ENCODE peak calls at places on chromosomes 11 and 22, in four cellular contexts. One of them, this sample, is unnamed.

GRCh38 chr11:109641549-109641948 is 219.6 kb downstream of the C11orf87 start:
- DNase-seq in HepG2: peak
- DNase-seq in H1: no peak
- DNase-seq in K562: no peak
- DNase-seq in this sample: no peak

GRCh38 chr22:50507421-50507990 is at the start of gene LMF2:
- DNase-seq in HepG2: peak
- DNase-seq in H1: no peak
- DNase-seq in K562: no peak
- DNase-seq in this sample: no peak

GRCh38 chr22:16917144-16918003 is 90.6 kb downstream of the GAB4 start:
- DNase-seq in HepG2: peak
- DNase-seq in H1: no peak
- DNase-seq in K562: peak
- DNase-seq in this sample: peak

GRCh38 chr11:61686469-61686868 is 6.3 kb downstream of the DAGLA start:
- DNase-seq in HepG2: no peak
- DNase-seq in H1: no peak
- DNase-seq in K562: no peak
- DNase-seq in this sample: no peak

GRCh38 chr11:111427471-111427912 is 48.4 kb upstream of the POU2AF1 start:
- DNase-seq in HepG2: peak
- DNase-seq in H1: no peak
- DNase-seq in K562: peak
- DNase-seq in this sample: no peak

GRCh38 chr11:75155570-75156422 is 4.9 kb downstream of the SLCO2B1 start:
- DNase-seq in HepG2: peak
- DNase-seq in H1: no peak
- DNase-seq in K562: peak
- DNase-seq in this sample: no peak

GRCh38 chr11:64036081-64037026 is 623 bp downstream of the FLRT1 start:
- DNase-seq in HepG2: no peak
- DNase-seq in H1: no peak
- DNase-seq in K562: peak
- DNase-seq in this sample: no peak

GRCh38 chr11:8261316-8261715 is 2.4 kb downstream of the LMO1 start:
- DNase-seq in HepG2: no peak
- DNase-seq in H1: no peak
- DNase-seq in K562: no peak
- DNase-seq in this sample: no peak

GRCh38 chr11:114745150-114745671 is 66.9 kb downstream of the NXPE2 start:
- DNase-seq in HepG2: no peak
- DNase-seq in H1: no peak
- DNase-seq in K562: no peak
- DNase-seq in this sample: no peak

GRCh38 chr11:1060410-1060809 is 14.3 kb upstream of the MUC2 start:
- DNase-seq in HepG2: no peak
- DNase-seq in H1: no peak
- DNase-seq in K562: no peak
- DNase-seq in this sample: no peak

GRCh38 chr22:22122348-22123117 is 122.1 kb upstream of the VPREB1 start:
- DNase-seq in HepG2: no peak
- DNase-seq in H1: no peak
- DNase-seq in K562: no peak
- DNase-seq in this sample: no peak

GRCh38 chr22:29195118-29195963 is 10.4 kb upstream of the EMID1 start:
- DNase-seq in HepG2: no peak
- DNase-seq in H1: no peak
- DNase-seq in K562: peak
- DNase-seq in this sample: no peak
- TF ChIP-seq GABPA in HepG2: no peak
- TF ChIP-seq GABPA in H1: no peak
- TF ChIP-seq GABPA in K562: peak
- TF ChIP-seq GABPA in this sample: no peak

GRCh38 chr22:45340323-45340722 is 30.6 kb downstream of the FAM118A start:
- DNase-seq in HepG2: no peak
- DNase-seq in H1: no peak
- DNase-seq in K562: no peak
- DNase-seq in this sample: no peak

GRCh38 chr22:45336971-45337431 is 27.3 kb downstream of the FAM118A start:
- DNase-seq in HepG2: no peak
- DNase-seq in H1: no peak
- DNase-seq in K562: no peak
- DNase-seq in this sample: no peak

GRCh38 chr22:45337536-45337935 is 27.8 kb downstream of the FAM118A start:
- DNase-seq in HepG2: no peak
- DNase-seq in H1: no peak
- DNase-seq in K562: no peak
- DNase-seq in this sample: no peak

GRCh38 chr22:45341503-45341902 is 31.8 kb downstream of the FAM118A start:
- DNase-seq in HepG2: no peak
- DNase-seq in H1: no peak
- DNase-seq in K562: no peak
- DNase-seq in this sample: no peak

GRCh38 chr22:45338795-45339194 is 29.1 kb downstream of the FAM118A start:
- DNase-seq in HepG2: no peak
- DNase-seq in H1: no peak
- DNase-seq in K562: no peak
- DNase-seq in this sample: no peak
- TF ChIP-seq BRCA1 in HepG2: no peak
- TF ChIP-seq BRCA1 in H1: no peak
- TF ChIP-seq BRCA1 in K562: no peak
- TF ChIP-seq BRCA1 in this sample: no peak

DNA sequence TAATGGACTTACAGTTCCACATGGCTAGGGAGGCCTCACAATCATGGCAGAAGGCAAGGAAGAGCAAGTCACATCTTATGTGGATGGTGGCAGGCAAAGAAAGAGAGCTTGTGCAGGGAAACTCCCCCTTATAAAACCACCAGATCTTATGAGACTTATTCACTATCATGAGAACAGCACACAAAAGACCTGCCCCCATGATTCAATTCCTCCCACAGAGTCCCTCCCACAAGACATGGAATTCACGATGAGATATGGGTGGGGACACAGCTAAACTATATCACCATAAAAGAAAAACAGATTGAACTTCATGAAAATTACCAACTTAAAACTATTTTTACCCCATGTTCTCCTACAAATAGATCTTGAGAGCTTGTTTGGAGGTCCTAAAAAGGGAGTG is 19.6 kb downstream of the ENTHD1 start:
- DNase-seq in HepG2: no peak
- DNase-seq in H1: no peak
- DNase-seq in K562: no peak
- DNase-seq in this sample: no peak
- TF ChIP-seq GABPA in HepG2: no peak
- TF ChIP-seq GABPA in H1: no peak
- TF ChIP-seq GABPA in K562: no peak
- TF ChIP-seq GABPA in this sample: no peak

GRCh38 chr11:120431633-120432032 is 79.9 kb upstream of the GRIK4 start:
- DNase-seq in HepG2: peak
- DNase-seq in H1: no peak
- DNase-seq in K562: peak
- DNase-seq in this sample: no peak
- TF ChIP-seq BRCA1 in HepG2: no peak
- TF ChIP-seq BRCA1 in H1: no peak
- TF ChIP-seq BRCA1 in K562: no peak
- TF ChIP-seq BRCA1 in this sample: no peak

GRCh38 chr11:44351898-44352498 is 42.1 kb upstream of the ALX4 start:
- DNase-seq in HepG2: no peak
- DNase-seq in H1: no peak
- DNase-seq in K562: peak
- DNase-seq in this sample: no peak

GRCh38 chr11:44351006-44351660 is 41.2 kb upstream of the ALX4 start:
- DNase-seq in HepG2: no peak
- DNase-seq in H1: no peak
- DNase-seq in K562: no peak
- DNase-seq in this sample: peak

GRCh38 chr11:44357734-44358133 is 47.8 kb upstream of the ALX4 start:
- DNase-seq in HepG2: no peak
- DNase-seq in H1: no peak
- DNase-seq in K562: no peak
- DNase-seq in this sample: no peak

GRCh38 chr11:44358713-44359112 is 48.8 kb upstream of the ALX4 start:
- DNase-seq in HepG2: no peak
- DNase-seq in H1: no peak
- DNase-seq in K562: no peak
- DNase-seq in this sample: no peak

GRCh38 chr11:44356351-44356750 is 46.4 kb upstream of the ALX4 start:
- DNase-seq in HepG2: no peak
- DNase-seq in H1: no peak
- DNase-seq in K562: no peak
- DNase-seq in this sample: no peak
- TF ChIP-seq GABPA in HepG2: no peak
- TF ChIP-seq GABPA in H1: no peak
- TF ChIP-seq GABPA in K562: no peak
- TF ChIP-seq GABPA in this sample: no peak

DNA sequence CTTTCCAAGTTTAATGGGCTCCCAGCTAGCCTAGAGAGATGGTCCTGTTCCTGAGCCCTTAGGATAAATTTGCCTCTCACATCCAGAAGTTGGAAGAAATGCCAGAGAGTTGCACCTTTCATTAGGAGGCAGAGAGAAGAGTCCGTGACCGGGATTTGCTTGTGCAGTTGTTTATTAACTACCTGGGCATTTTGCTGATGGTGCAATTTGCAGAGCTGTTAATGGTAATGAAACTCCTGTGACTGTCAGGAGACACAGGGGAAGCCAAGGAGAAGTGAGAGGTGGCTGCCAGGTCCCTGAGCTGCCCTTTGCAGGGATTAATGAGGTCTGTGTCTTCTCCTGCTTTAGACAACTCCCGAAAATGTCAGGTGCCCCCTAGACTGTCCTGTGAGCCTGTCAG is 69.1 kb upstream of the B3GAT1 start:
- DNase-seq in HepG2: no peak
- DNase-seq in H1: no peak
- DNase-seq in K562: no peak
- DNase-seq in this sample: no peak
- TF ChIP-seq BRCA1 in HepG2: no peak
- TF ChIP-seq BRCA1 in H1: no peak
- TF ChIP-seq BRCA1 in K562: no peak
- TF ChIP-seq BRCA1 in this sample: no peak

DNA sequence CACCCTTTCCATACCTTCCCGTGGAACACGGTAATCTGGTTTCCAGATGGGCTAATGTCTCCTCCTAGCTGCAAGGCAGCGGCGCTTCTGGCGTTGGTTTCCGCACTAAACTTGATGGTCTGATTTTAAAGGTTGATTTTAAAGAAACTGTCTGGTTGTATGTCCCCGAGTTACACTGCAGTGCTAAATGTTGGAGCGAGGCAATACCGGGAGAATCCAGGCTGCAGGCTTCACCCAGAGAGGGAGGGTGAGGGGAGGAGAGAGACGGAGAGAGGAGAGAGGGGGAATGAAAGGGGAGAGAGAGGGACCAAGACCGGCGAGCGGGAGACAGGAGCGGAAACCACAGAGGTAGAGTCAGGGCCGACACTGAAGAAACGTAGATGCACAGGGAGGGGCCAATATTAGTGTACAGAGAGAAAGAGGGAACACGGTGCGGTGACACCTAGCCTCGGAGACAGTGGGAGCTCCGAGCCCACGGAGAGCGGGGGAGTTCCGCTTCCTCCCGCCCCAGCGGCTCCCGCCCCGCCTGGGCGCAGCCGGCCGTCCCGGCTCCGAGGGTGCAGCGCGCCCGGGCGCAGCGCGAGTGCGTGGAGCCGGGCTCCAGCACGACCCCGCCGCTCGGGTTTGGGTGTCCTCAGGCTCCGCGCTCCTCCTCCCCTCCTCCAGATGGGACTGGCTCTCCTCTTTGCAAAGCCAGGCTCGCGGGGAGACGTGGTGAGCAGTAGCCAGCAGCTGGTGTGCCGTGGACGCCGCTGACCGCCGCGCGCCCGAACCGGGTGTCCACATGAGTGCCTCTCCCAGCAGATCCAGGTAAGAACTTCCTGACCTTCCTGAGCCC is 71.9 kb upstream of the GRAMD1B start:
- DNase-seq in HepG2: no peak
- DNase-seq in H1: no peak
- DNase-seq in K562: no peak
- DNase-seq in this sample: peak
- TF ChIP-seq GABPA in HepG2: no peak
- TF ChIP-seq GABPA in H1: no peak
- TF ChIP-seq GABPA in K562: no peak
- TF ChIP-seq GABPA in this sample: peak

GRCh38 chr11:69413993-69414392 is 67.5 kb upstream of the LINC01488 start:
- DNase-seq in HepG2: no peak
- DNase-seq in H1: no peak
- DNase-seq in K562: no peak
- DNase-seq in this sample: no peak
- TF ChIP-seq BRCA1 in HepG2: no peak
- TF ChIP-seq BRCA1 in H1: no peak
- TF ChIP-seq BRCA1 in K562: no peak
- TF ChIP-seq BRCA1 in this sample: no peak